ENCODE peak calls at places on chromosomes 1 and 21, in six cellular contexts. P is mesenchymal stem cell, D is H9, I is heart right ventricle, M is thoracic aorta, F is ascending aorta. B is an unnamed sample.
A peak's percentile ranks its signal among the peaks of the same experiment; 100 is the strongest.

GRCh38 chr1:11707621-11708276 is 16.2 kb downstream of the DRAXIN start:
- DNase-seq in P (no peak), F (no peak), D (peak; percentile 54), I (peak; percentile 66), M (no peak), B (peak; percentile 63)

GRCh38 chr1:180571832-180572636 is 13.3 kb downstream of the OVAAL start:
- DNase-seq in D (no peak), M (no peak), I (no peak), P (no peak), F (no peak), B (no peak)

GRCh38 chr21:14952916-14953315 is 111.9 kb downstream of the NRIP1 start:
- DNase-seq in M (no peak), F (no peak), P (no peak), I (no peak), D (no peak), B (no peak)

GRCh38 chr1:56285554-56286402 is 293.6 kb downstream of the PLPP3 start:
- DNase-seq in I (no peak), F (no peak), P (no peak), D (no peak), M (no peak), B (no peak)

GRCh38 chr1:41381691-41382530 is 20.7 kb downstream of the FOXO6 start:
- DNase-seq in F (no peak), M (no peak), P (peak; percentile 67), I (peak; percentile 60), D (no peak), B (peak; percentile 63)

GRCh38 chr1:44507490-44508396 is 102.7 kb downstream of the RNF220 start:
- DNase-seq in D (no peak), F (no peak), M (no peak), P (no peak), I (no peak), B (no peak)

GRCh38 chr1:183019860-183020259 is 3.4 kb upstream of the LAMC1 start:
- DNase-seq in D (no peak), I (no peak), M (no peak), P (no peak), F (no peak), B (no peak)

GRCh38 chr1:93615201-93616150 is 66.2 kb downstream of the BCAR3 start:
- DNase-seq in P (peak; percentile 77), I (no peak), D (peak; percentile 73), M (no peak), F (no peak), B (no peak)

GRCh38 chr1:19484338-19484792 is 974 bp downstream of the CAPZB start:
- DNase-seq in D (peak; percentile 48), I (peak; percentile 26), F (no peak), P (no peak), M (no peak), B (no peak)

GRCh38 chr1:111213412-111213811 is 13.0 kb upstream of the DENND2D start:
- DNase-seq in F (no peak), I (no peak), M (no peak), P (no peak), D (no peak), B (no peak)

GRCh38 chr1:186212574-186213224 is 162.4 kb downstream of the TPR start:
- DNase-seq in D (peak; percentile 79), F (no peak), M (no peak), P (peak; percentile 88), I (no peak), B (no peak)

GRCh38 chr1:59673575-59674467 is 140.9 kb upstream of the HOOK1 start:
- DNase-seq in P (no peak), I (no peak), M (no peak), D (peak; percentile 37), F (no peak), B (peak; percentile 28)

GRCh38 chr1:58722414-58722813 is 22.6 kb upstream of the MYSM1 start:
- DNase-seq in P (no peak), F (no peak), I (no peak), D (no peak), M (no peak), B (no peak)

GRCh38 chr1:12052008-12052573 is 11.0 kb upstream of the TNFRSF8 start:
- DNase-seq in F (peak; percentile 45), I (peak; percentile 52), M (peak; percentile 38), P (peak; percentile 85), D (peak; percentile 50), B (peak; percentile 75)

GRCh38 chr1:207854001-207854400 is 56.9 kb downstream of the CD34 start:
- DNase-seq in D (no peak), P (no peak), F (no peak), I (no peak), M (no peak), B (no peak)

GRCh38 chr1:57897581-57897980 is 473.7 kb upstream of the DAB1 start:
- DNase-seq in P (no peak), F (no peak), M (no peak), I (no peak), D (no peak), B (no peak)

GRCh38 chr1:34787461-34788420 is 5.1 kb upstream of the GJA4 start:
- DNase-seq in D (peak; percentile 60), I (no peak), P (no peak), F (no peak), M (no peak), B (no peak)

GRCh38 chr1:234647758-234648157 is 37.8 kb upstream of the IRF2BP2 start:
- DNase-seq in I (no peak), D (no peak), P (no peak), M (no peak), F (no peak), B (no peak)

GRCh38 chr1:111236806-111237205 is 9.3 kb downstream of the CHI3L2 start:
- DNase-seq in P (no peak), M (no peak), D (no peak), F (no peak), I (no peak), B (no peak)

GRCh38 chr1:229019647-229020281 is 251.1 kb upstream of the RAB4A start:
- DNase-seq in I (no peak), M (no peak), D (no peak), F (no peak), P (no peak), B (no peak)

GRCh38 chr1:181152892-181153633 is 64.6 kb downstream of the IER5 start:
- DNase-seq in F (peak; percentile 72), I (peak; percentile 86), D (no peak), M (peak; percentile 74), P (peak; percentile 76), B (peak; percentile 84)

GRCh38 chr1:30403061-30403645 is 320.2 kb downstream of the MATN1 start:
- DNase-seq in P (no peak), D (no peak), F (no peak), I (no peak), M (no peak), B (no peak)

GRCh38 chr1:24981632-24982007 is 51.5 kb upstream of the RUNX3 start:
- DNase-seq in D (no peak), P (no peak), I (no peak), F (no peak), M (no peak), B (no peak)

GRCh38 chr1:231040019-231040799 is at the start of gene FAM89A:
- DNase-seq in I (peak; percentile 72), P (peak; percentile 51), M (no peak), F (no peak), D (peak; percentile 57), B (peak; percentile 76)

GRCh38 chr1:54271341-54271740 is 71.4 kb downstream of the MRPL37 start:
- DNase-seq in I (peak; percentile 60), D (no peak), F (no peak), P (no peak), M (no peak), B (no peak)

GRCh38 chr1:8816306-8816705 is 1.1 kb downstream of the RERE start:
- DNase-seq in I (no peak), M (no peak), F (no peak), D (no peak), P (peak; percentile 46), B (no peak)

GRCh38 chr1:113930499-113931161 is 1.5 kb downstream of the HIPK1 start:
- DNase-seq in I (no peak), F (no peak), P (peak; percentile 97), D (no peak), M (no peak), B (no peak)

GRCh38 chr1:52054496-52055065 is 410 bp downstream of the TXNDC12 start:
- DNase-seq in P (no peak), D (no peak), F (no peak), I (no peak), M (no peak), B (no peak)

GRCh38 chr1:32413507-32414185 is 19.4 kb upstream of the BSDC1 start:
- DNase-seq in M (peak; percentile 36), D (peak; percentile 71), F (no peak), P (peak; percentile 69), I (peak; percentile 16), B (no peak)

GRCh38 chr1:114901739-114902255 is 47.1 kb downstream of the SYCP1 start:
- DNase-seq in F (no peak), M (no peak), I (peak; percentile 12), D (peak; percentile 34), P (no peak), B (no peak)

GRCh38 chr1:226417830-226418546 is 10.1 kb upstream of the PARP1 start:
- DNase-seq in I (no peak), M (no peak), F (no peak), D (peak; percentile 29), P (peak; percentile 28), B (no peak)

GRCh38 chr1:165595561-165595960 is 35.5 kb upstream of the MGST3 start:
- DNase-seq in I (no peak), D (no peak), M (no peak), F (no peak), P (peak; percentile 57), B (no peak)

GRCh38 chr1:87826639-87827345 is 498.1 kb downstream of the LMO4 start:
- DNase-seq in M (no peak), D (no peak), P (peak; percentile 4), F (peak; percentile 17), I (peak; percentile 25), B (peak; percentile 53)

GRCh38 chr1:152645146-152645545 is 18.0 kb upstream of the LCE2D start:
- DNase-seq in I (no peak), F (no peak), D (no peak), M (no peak), P (no peak), B (no peak)
- H3K9me3 ChIP-seq in I (no peaks in the 10 kb centered on the region), F (no peaks in the 10 kb centered on the region), D (peaks cover 90% of the 10 kb centered on the region), M (no peaks in the 10 kb centered on the region), P (no peaks in the 10 kb centered on the region), B (no peaks in the 10 kb centered on the region)

DNA sequence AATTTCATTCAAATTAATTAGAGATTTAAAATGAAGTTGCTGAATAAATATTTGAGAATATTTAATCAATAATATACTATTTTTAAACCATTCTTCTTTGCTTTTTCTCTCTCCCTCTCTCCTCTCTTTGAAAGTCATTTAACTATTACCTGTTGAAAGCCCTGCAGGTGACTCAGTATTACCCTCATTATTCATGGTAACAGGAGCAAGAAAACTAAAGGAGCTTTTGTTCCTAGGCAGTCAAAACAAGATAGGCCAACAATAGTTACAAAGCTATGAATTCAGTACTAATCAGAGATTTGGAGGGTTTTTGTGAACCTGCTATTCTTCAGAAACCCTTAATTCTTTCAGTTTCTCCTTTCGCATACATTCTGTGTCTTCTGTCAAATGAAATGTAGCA is 721.3 kb upstream of the NCAM2 start:
- DNase-seq in I (no peak), P (no peak), F (no peak), D (no peak), M (no peak), B (no peak)
- H3K9me3 ChIP-seq in I (no peaks in the 10 kb centered on the region), P (no peaks in the 10 kb centered on the region), F (no peaks in the 10 kb centered on the region), D (no peaks in the 10 kb centered on the region), M (no peaks in the 10 kb centered on the region), B (no peaks in the 10 kb centered on the region)

GRCh38 chr1:225406976-225407725 is 20.7 kb downstream of the LBR start:
- DNase-seq in P (no peak), D (no peak), I (no peak), F (no peak), M (no peak), B (no peak)
- H3K9me3 ChIP-seq in P (no peaks in the 10 kb centered on the region), D (no peaks in the 10 kb centered on the region), I (no peaks in the 10 kb centered on the region), F (no peaks in the 10 kb centered on the region), M (no peaks in the 10 kb centered on the region), B (no peaks in the 10 kb centered on the region)

GRCh38 chr1:248183996-248184395 is 9.4 kb downstream of the OR2M2 start:
- DNase-seq in M (no peak), F (no peak), D (no peak), P (no peak), I (no peak), B (no peak)
- H3K9me3 ChIP-seq in M (no peaks in the 10 kb centered on the region), F (no peaks in the 10 kb centered on the region), D (peaks cover 44% of the 10 kb centered on the region), P (peaks cover 21% of the 10 kb centered on the region), I (peaks cover 8% of the 10 kb centered on the region), B (no peaks in the 10 kb centered on the region)